ENCODE peak calls at places on chromosomes 12 and 14, in five cellular contexts. One of them, this sample, is unnamed.

GRCh38 chr14:81509838-81510452 is 23.7 kb downstream of the SEL1L start:
- DNase-seq in iPS DF 6.9: no peak
- DNase-seq in PC-3: no peak
- DNase-seq in cardiac muscle cell: no peak
- DNase-seq in naive thymus-derived CD4-positive, alpha-beta T cell: no peak
- DNase-seq in this sample: no peak

GRCh38 chr14:33696165-33696564 is 254.7 kb downstream of the EGLN3 start:
- DNase-seq in PC-3: no peak
- DNase-seq in cardiac muscle cell: no peak
- DNase-seq in iPS DF 6.9: no peak
- DNase-seq in naive thymus-derived CD4-positive, alpha-beta T cell: no peak
- DNase-seq in this sample: no peak

GRCh38 chr14:32201816-32202467 is at the start of gene RNU6-7:
- DNase-seq in iPS DF 6.9: no peak
- DNase-seq in PC-3: no peak
- DNase-seq in cardiac muscle cell: peak; percentile 28
- DNase-seq in naive thymus-derived CD4-positive, alpha-beta T cell: peak; percentile 65
- DNase-seq in this sample: no peak

GRCh38 chr12:117334098-117334497 is 27.3 kb downstream of the NOS1 start:
- DNase-seq in naive thymus-derived CD4-positive, alpha-beta T cell: no peak
- DNase-seq in iPS DF 6.9: no peak
- DNase-seq in PC-3: no peak
- DNase-seq in cardiac muscle cell: no peak
- DNase-seq in this sample: no peak

GRCh38 chr12:131775904-131776889 is 52.0 kb upstream of the MMP17 start:
- DNase-seq in cardiac muscle cell: no peak
- DNase-seq in PC-3: no peak
- DNase-seq in iPS DF 6.9: no peak
- DNase-seq in naive thymus-derived CD4-positive, alpha-beta T cell: no peak
- DNase-seq in this sample: no peak

GRCh38 chr14:68677901-68678300 is 115.0 kb downstream of the ZFP36L1 start:
- DNase-seq in cardiac muscle cell: no peak
- DNase-seq in naive thymus-derived CD4-positive, alpha-beta T cell: no peak
- DNase-seq in iPS DF 6.9: no peak
- DNase-seq in PC-3: no peak
- DNase-seq in this sample: no peak

GRCh38 chr12:83089575-83089974 is 402.9 kb downstream of the TMTC2 start:
- DNase-seq in cardiac muscle cell: no peak
- DNase-seq in PC-3: no peak
- DNase-seq in iPS DF 6.9: no peak
- DNase-seq in naive thymus-derived CD4-positive, alpha-beta T cell: no peak
- DNase-seq in this sample: no peak

GRCh38 chr12:115088995-115089841 is 405.2 kb upstream of the TBX3 start:
- DNase-seq in PC-3: no peak
- DNase-seq in iPS DF 6.9: no peak
- DNase-seq in naive thymus-derived CD4-positive, alpha-beta T cell: no peak
- DNase-seq in cardiac muscle cell: no peak
- DNase-seq in this sample: no peak

GRCh38 chr12:18261906-18262305 is 588 bp downstream of the PIK3C2G start:
- DNase-seq in naive thymus-derived CD4-positive, alpha-beta T cell: no peak
- DNase-seq in cardiac muscle cell: no peak
- DNase-seq in PC-3: no peak
- DNase-seq in iPS DF 6.9: no peak
- DNase-seq in this sample: no peak

GRCh38 chr14:65832431-65833253 is 420.1 kb downstream of the FUT8 start:
- DNase-seq in cardiac muscle cell: peak; percentile 39
- DNase-seq in naive thymus-derived CD4-positive, alpha-beta T cell: no peak
- DNase-seq in iPS DF 6.9: no peak
- DNase-seq in PC-3: peak; percentile 24
- DNase-seq in this sample: no peak

GRCh38 chr14:67583711-67584644 is 16.1 kb downstream of the PIGH start:
- DNase-seq in iPS DF 6.9: no peak
- DNase-seq in PC-3: peak; percentile 72
- DNase-seq in naive thymus-derived CD4-positive, alpha-beta T cell: peak; percentile 35
- DNase-seq in cardiac muscle cell: peak; percentile 68
- DNase-seq in this sample: no peak

GRCh38 chr12:52171950-52172512 is 19.8 kb downstream of the KRT80 start:
- DNase-seq in cardiac muscle cell: no peak
- DNase-seq in iPS DF 6.9: no peak
- DNase-seq in naive thymus-derived CD4-positive, alpha-beta T cell: no peak
- DNase-seq in PC-3: peak; percentile 67
- DNase-seq in this sample: peak; percentile 84
- H3K4me3 ChIP-seq in cardiac muscle cell: no peak overlapping the region
- H3K4me3 ChIP-seq in iPS DF 6.9: no peak overlapping the region
- H3K4me3 ChIP-seq in naive thymus-derived CD4-positive, alpha-beta T cell: no peak overlapping the region
- H3K4me3 ChIP-seq in PC-3: no peak overlapping the region
- H3K4me3 ChIP-seq in this sample: no peak overlapping the region

GRCh38 chr12:124170756-124171155 is 124.1 kb upstream of the RFLNA start:
- DNase-seq in iPS DF 6.9: no peak
- DNase-seq in cardiac muscle cell: no peak
- DNase-seq in naive thymus-derived CD4-positive, alpha-beta T cell: no peak
- DNase-seq in PC-3: no peak
- DNase-seq in this sample: no peak

GRCh38 chr12:124168016-124168415 is 126.9 kb upstream of the RFLNA start:
- DNase-seq in iPS DF 6.9: no peak
- DNase-seq in naive thymus-derived CD4-positive, alpha-beta T cell: no peak
- DNase-seq in PC-3: no peak
- DNase-seq in cardiac muscle cell: no peak
- DNase-seq in this sample: no peak

GRCh38 chr12:124169577-124169976 is 125.3 kb upstream of the RFLNA start:
- DNase-seq in PC-3: no peak
- DNase-seq in iPS DF 6.9: no peak
- DNase-seq in cardiac muscle cell: no peak
- DNase-seq in naive thymus-derived CD4-positive, alpha-beta T cell: no peak
- DNase-seq in this sample: no peak

GRCh38 chr12:124165695-124166094 is 129.2 kb upstream of the RFLNA start:
- DNase-seq in PC-3: no peak
- DNase-seq in naive thymus-derived CD4-positive, alpha-beta T cell: no peak
- DNase-seq in iPS DF 6.9: no peak
- DNase-seq in cardiac muscle cell: no peak
- DNase-seq in this sample: no peak

DNA sequence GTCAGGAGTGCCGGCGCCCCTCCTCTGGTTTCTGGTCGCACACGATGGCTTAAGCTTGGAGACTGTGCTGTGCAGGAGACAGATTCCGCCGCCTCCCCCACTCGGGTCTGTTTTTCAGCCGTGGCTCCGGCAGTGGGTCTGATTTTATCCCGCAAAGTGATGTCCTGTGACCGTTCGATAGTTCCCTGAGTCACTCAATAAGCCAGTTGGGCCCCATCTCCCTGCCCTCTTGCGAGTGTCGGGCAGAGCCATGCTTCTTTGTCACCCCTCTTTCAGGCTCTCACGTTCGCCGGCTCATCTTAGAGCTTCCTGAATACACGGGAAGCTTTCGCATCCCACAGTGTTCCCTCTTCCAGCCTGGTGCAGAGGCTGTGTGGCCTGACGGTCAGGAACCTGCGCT is 127.8 kb upstream of the RFLNA start:
- DNase-seq in iPS DF 6.9: no peak
- DNase-seq in PC-3: no peak
- DNase-seq in cardiac muscle cell: no peak
- DNase-seq in naive thymus-derived CD4-positive, alpha-beta T cell: no peak
- DNase-seq in this sample: no peak
- H3K9me3 ChIP-seq in iPS DF 6.9: no peaks in the 10 kb centered on the region
- H3K9me3 ChIP-seq in PC-3: peaks cover 3% of the 10 kb centered on the region
- H3K9me3 ChIP-seq in cardiac muscle cell: no peaks in the 10 kb centered on the region
- H3K9me3 ChIP-seq in naive thymus-derived CD4-positive, alpha-beta T cell: no peaks in the 10 kb centered on the region
- H3K9me3 ChIP-seq in this sample: no peaks in the 10 kb centered on the region

GRCh38 chr12:1776139-1776975 is 44.0 kb upstream of the LRTM2 start:
- DNase-seq in cardiac muscle cell: peak; percentile 60
- DNase-seq in PC-3: peak; percentile 88
- DNase-seq in naive thymus-derived CD4-positive, alpha-beta T cell: no peak
- DNase-seq in iPS DF 6.9: no peak
- DNase-seq in this sample: peak; percentile 39
- H3K36me3 ChIP-seq in cardiac muscle cell: no peaks in the 10 kb centered on the region
- H3K36me3 ChIP-seq in PC-3: peaks cover 21% of the 10 kb centered on the region
- H3K36me3 ChIP-seq in naive thymus-derived CD4-positive, alpha-beta T cell: peaks cover 39% of the 10 kb centered on the region
- H3K36me3 ChIP-seq in iPS DF 6.9: no peaks in the 10 kb centered on the region
- H3K36me3 ChIP-seq in this sample: peaks cover 39% of the 10 kb centered on the region

DNA sequence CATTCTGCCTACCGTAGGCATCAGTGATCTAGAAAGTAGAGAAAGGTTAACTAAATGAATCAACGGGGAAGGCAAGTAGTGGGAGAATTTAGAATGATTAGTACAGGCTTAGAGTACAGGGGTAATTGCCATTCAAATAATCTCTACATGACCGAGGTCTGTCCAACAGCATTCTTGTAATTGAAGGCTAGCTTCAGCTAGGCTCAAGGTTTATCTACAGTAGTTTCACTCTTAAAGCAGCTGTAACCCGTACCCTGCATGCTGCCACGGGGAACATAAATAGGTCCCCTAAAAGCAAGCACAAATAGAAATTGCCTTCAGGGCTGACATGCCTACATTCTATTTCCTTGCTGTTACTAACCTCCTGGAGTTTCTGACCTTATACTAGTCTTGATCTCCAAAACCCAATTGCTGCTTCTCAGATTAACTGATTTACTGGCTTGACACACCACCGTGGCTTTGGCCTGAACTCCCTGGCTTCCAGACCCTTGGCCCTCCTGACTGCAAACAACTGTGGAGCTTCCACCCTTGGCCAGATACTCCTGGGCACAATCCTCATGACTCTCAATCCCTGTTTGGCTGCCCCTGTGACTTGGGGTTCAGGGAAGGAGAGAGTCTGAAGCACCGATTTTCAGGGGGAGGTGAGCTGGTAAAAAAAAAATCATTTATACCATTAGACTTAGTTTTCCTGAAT is 242.1 kb upstream of the FOXN3 start:
- DNase-seq in naive thymus-derived CD4-positive, alpha-beta T cell: no peak
- DNase-seq in iPS DF 6.9: no peak
- DNase-seq in cardiac muscle cell: no peak
- DNase-seq in PC-3: no peak
- DNase-seq in this sample: no peak
- H3K4me3 ChIP-seq in naive thymus-derived CD4-positive, alpha-beta T cell: no peak overlapping the region
- H3K4me3 ChIP-seq in iPS DF 6.9: no peak overlapping the region
- H3K4me3 ChIP-seq in cardiac muscle cell: no peak overlapping the region
- H3K4me3 ChIP-seq in PC-3: no peak overlapping the region
- H3K4me3 ChIP-seq in this sample: no peak overlapping the region

DNA sequence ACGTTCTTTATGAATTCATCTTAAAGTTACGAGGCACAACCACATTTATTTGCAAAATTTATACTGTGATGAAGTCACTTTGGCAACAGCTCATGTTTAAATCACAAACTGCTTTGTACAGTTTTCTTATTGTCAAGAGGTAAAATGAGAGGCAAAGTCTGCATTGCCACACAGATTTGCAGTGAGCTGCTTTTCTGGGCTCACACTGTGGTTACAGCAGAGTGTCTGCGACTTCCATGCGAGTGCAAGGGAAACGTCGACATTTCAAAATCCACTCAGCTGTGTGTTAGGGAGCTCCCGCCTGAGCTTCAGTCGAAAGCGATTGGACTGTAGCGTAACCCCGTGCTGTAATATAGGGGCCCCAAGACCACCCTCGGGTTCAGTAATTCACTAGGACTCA is 13.0 kb downstream of the MTA1 start:
- DNase-seq in PC-3: no peak
- DNase-seq in cardiac muscle cell: no peak
- DNase-seq in iPS DF 6.9: no peak
- DNase-seq in naive thymus-derived CD4-positive, alpha-beta T cell: no peak
- DNase-seq in this sample: no peak
- H3K9me3 ChIP-seq in PC-3: no peaks in the 10 kb centered on the region
- H3K9me3 ChIP-seq in cardiac muscle cell: no peaks in the 10 kb centered on the region
- H3K9me3 ChIP-seq in iPS DF 6.9: no peaks in the 10 kb centered on the region
- H3K9me3 ChIP-seq in naive thymus-derived CD4-positive, alpha-beta T cell: no peaks in the 10 kb centered on the region
- H3K9me3 ChIP-seq in this sample: peaks cover 4% of the 10 kb centered on the region

DNA sequence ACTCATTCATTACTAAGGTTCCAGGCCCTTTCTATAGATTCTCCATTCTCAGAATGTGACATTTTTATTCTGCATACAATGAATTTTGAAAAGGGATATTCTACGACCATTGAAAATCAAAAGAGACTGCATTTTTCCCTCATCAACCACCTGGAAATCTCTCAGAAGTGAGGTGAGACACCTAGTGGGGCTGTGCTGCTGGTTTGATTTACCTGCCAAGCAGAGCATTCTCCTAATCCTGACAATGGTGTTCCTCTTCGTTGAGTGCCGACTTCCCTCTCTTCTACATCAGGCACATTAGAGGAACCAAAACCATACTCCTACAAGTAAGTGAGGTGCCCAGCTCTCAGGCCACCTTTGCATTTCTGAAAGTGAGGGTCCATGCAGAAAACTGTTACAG is 14.9 kb downstream of the CKB start:
- DNase-seq in naive thymus-derived CD4-positive, alpha-beta T cell: no peak
- DNase-seq in PC-3: no peak
- DNase-seq in cardiac muscle cell: no peak
- DNase-seq in iPS DF 6.9: no peak
- DNase-seq in this sample: no peak
- H3K36me3 ChIP-seq in naive thymus-derived CD4-positive, alpha-beta T cell: peaks cover 46% of the 10 kb centered on the region
- H3K36me3 ChIP-seq in PC-3: peaks cover 33% of the 10 kb centered on the region
- H3K36me3 ChIP-seq in cardiac muscle cell: peaks cover 23% of the 10 kb centered on the region
- H3K36me3 ChIP-seq in iPS DF 6.9: peaks cover 12% of the 10 kb centered on the region
- H3K36me3 ChIP-seq in this sample: peaks cover 16% of the 10 kb centered on the region

GRCh38 chr12:119157528-119157927 is 21.2 kb upstream of the HSPB8 start:
- DNase-seq in iPS DF 6.9: no peak
- DNase-seq in cardiac muscle cell: no peak
- DNase-seq in naive thymus-derived CD4-positive, alpha-beta T cell: no peak
- DNase-seq in PC-3: no peak
- DNase-seq in this sample: no peak
- H3K4me3 ChIP-seq in iPS DF 6.9: no peak overlapping the region
- H3K4me3 ChIP-seq in cardiac muscle cell: no peak overlapping the region
- H3K4me3 ChIP-seq in naive thymus-derived CD4-positive, alpha-beta T cell: no peak overlapping the region
- H3K4me3 ChIP-seq in PC-3: no peak overlapping the region
- H3K4me3 ChIP-seq in this sample: no peak overlapping the region

This sample was measured in MG63.